ENCODE peak calls at places on chromosomes 6 and 20, in nine cellular contexts. E is dorsolateral prefrontal cortex, Q is coronary artery, Z is memory B cell, S is gastrocnemius medialis, X is NCI-H1930, I is sciatic nerve, T is HS-5, V is fibroblast of mammary gland. C is an unnamed sample.

GRCh38 chr6:127561660-127562059 is 15.3 kb upstream of the C6orf58 start:
- DNase-seq in X (no peak), V (no peak), I (no peak), Q (no peak), S (no peak), T (no peak), Z (no peak), E (no peak), C (no peak)

GRCh38 chr20:52943185-52943841 is 28.8 kb upstream of the TSHZ2 start:
- DNase-seq in S (no peak), Z (no peak), I (no peak), T (peak), E (no peak), V (peak), Q (no peak), X (no peak), C (no peak)

GRCh38 chr6:43699564-43700186 is 12.1 kb upstream of the MRPS18A start:
- DNase-seq in Z (no peak), Q (no peak), I (no peak), T (no peak), E (no peak), S (no peak), V (peak), X (peak), C (no peak)

GRCh38 chr6:158057213-158057987 is 75.7 kb downstream of the SYNJ2 start:
- DNase-seq in Z (no peak), I (no peak), S (no peak), T (peak), X (no peak), Q (peak), E (peak), V (peak), C (no peak)

GRCh38 chr6:9398794-9399373 is 963.5 kb upstream of the SLC35B3 start:
- DNase-seq in S (no peak), Z (no peak), V (no peak), I (no peak), E (peak), T (no peak), X (no peak), Q (no peak), C (no peak)

GRCh38 chr6:100088009-100088408 is 94.0 kb upstream of the MCHR2 start:
- DNase-seq in X (no peak), I (no peak), S (no peak), E (no peak), T (peak), V (peak), Z (no peak), Q (no peak), C (no peak)

GRCh38 chr6:39029156-39030011 is 19.2 kb upstream of the GLP1R start:
- DNase-seq in Q (no peak), E (no peak), S (no peak), V (peak), T (no peak), Z (no peak), I (no peak), X (peak), C (no peak)

GRCh38 chr6:18748314-18748713 is 361.2 kb downstream of the RNF144B start:
- DNase-seq in E (no peak), V (no peak), S (no peak), I (no peak), Z (no peak), Q (no peak), T (no peak), X (no peak), C (no peak)

GRCh38 chr6:5592911-5593519 is 331.7 kb downstream of the FARS2 start:
- DNase-seq in Z (no peak), Q (no peak), X (no peak), T (no peak), V (no peak), E (no peak), S (no peak), I (no peak), C (no peak)

GRCh38 chr20:5526516-5526915 is 209.8 kb upstream of the PROKR2 start:
- DNase-seq in Z (no peak), T (no peak), X (no peak), S (no peak), Q (no peak), E (no peak), V (no peak), I (no peak), C (no peak)

GRCh38 chr6:106444777-106445507 is 84.4 kb downstream of the CRYBG1 start:
- DNase-seq in Q (no peak), X (peak), S (peak), T (peak), E (no peak), V (peak), I (no peak), Z (peak), C (peak)

GRCh38 chr20:59684685-59685212 is 80.4 kb downstream of the PHACTR3 start:
- DNase-seq in Q (no peak), I (no peak), T (no peak), Z (no peak), E (no peak), V (no peak), S (no peak), X (no peak), C (no peak)

GRCh38 chr6:145081677-145082076 is 653.6 kb downstream of the EPM2A start:
- DNase-seq in Q (no peak), E (no peak), S (no peak), I (no peak), Z (no peak), T (no peak), X (no peak), V (no peak), C (no peak)

GRCh38 chr6:160519603-160520042 is 144.5 kb downstream of the LPA start:
- DNase-seq in Z (no peak), T (no peak), Q (no peak), I (no peak), S (no peak), V (no peak), X (no peak), E (no peak), C (no peak)

GRCh38 chr6:144055121-144055931 is 40.0 kb downstream of the SF3B5 start:
- DNase-seq in Q (no peak), Z (no peak), S (no peak), T (no peak), I (no peak), V (no peak), E (no peak), X (no peak), C (no peak)

GRCh38 chr6:125165256-125165655 is 11.7 kb downstream of the TPD52L1 start:
- DNase-seq in E (no peak), X (no peak), Z (no peak), S (no peak), I (no peak), T (no peak), Q (no peak), V (peak), C (no peak)

C was measured in caudate nucleus.